ENCODE peak calls at places on chromosomes 5 and 9, in eight cellular contexts. N is activated T-cell treated with anti-CD3 and anti-CD28 coated beads for 1 hour, B is heart left ventricle, C is NCI-H2081, G is NCI-H1105 treated with DMSO at 0.1 percent for 48 hours, U is epithelial cell of esophagus, A is neuronal stem cell, D is RPMI7951. M is an unnamed sample.

GRCh38 chr5:51018423-51018822 is 352.0 kb downstream of the PARP8 start:
- DNase-seq in N (no peak), B (no peak), D (no peak), A (no peak), G (no peak), C (no peak), U (no peak), M (no peak)

GRCh38 chr9:80839821-80840670 is 849.3 kb downstream of the TLE1 start:
- DNase-seq in U (no peak), A (no peak), B (no peak), G (no peak), C (no peak), D (peak; percentile 50), N (no peak), M (no peak)

GRCh38 chr9:136978073-136978864 is 965 bp downstream of the PTGDS start:
- DNase-seq in B (peak; percentile 91), C (peak; percentile 37), N (peak; percentile 63), D (no peak), A (peak; percentile 82), G (no peak), U (peak; percentile 72), M (peak; percentile 83)

GRCh38 chr9:98380065-98380681 is 124.7 kb upstream of the TBC1D2 start:
- DNase-seq in D (peak; percentile 26), B (no peak), U (peak; percentile 37), N (no peak), A (no peak), C (no peak), G (no peak), M (peak; percentile 59)

GRCh38 chr5:159928122-159928960 is 12.1 kb downstream of the ADRA1B start:
- DNase-seq in B (peak; percentile 80), C (no peak), N (no peak), A (no peak), U (peak; percentile 93), G (no peak), D (peak; percentile 79), M (no peak)

GRCh38 chr9:79623799-79624721 is 52.3 kb downstream of the TLE4 start:
- DNase-seq in U (peak; percentile 92), A (no peak), N (no peak), C (no peak), B (peak; percentile 50), G (no peak), D (peak; percentile 15), M (peak; percentile 57)

GRCh38 chr5:53922508-53923498 is 362.4 kb downstream of the NDUFS4 start:
- DNase-seq in U (no peak), A (no peak), B (no peak), D (no peak), N (no peak), C (no peak), G (no peak), M (no peak)

GRCh38 chr9:69945671-69946141 is 97.9 kb upstream of the MAMDC2 start:
- DNase-seq in G (no peak), N (no peak), U (no peak), A (no peak), D (peak; percentile 69), B (peak; percentile 66), C (no peak), M (no peak)

GRCh38 chr5:3642231-3642630 is 46.6 kb downstream of the IRX1 start:
- DNase-seq in G (no peak), N (no peak), D (no peak), B (no peak), C (no peak), U (no peak), A (no peak), M (no peak)